ENCODE peak calls at places on chromosomes 16 and 17, in six cellular contexts. One of them, this sample, is unnamed.

GRCh38 chr16:56101480-56101879 is 89.8 kb upstream of the GNAO1 start:
- DNase-seq in brain microvascular endothelial cell: no peak
- DNase-seq in pancreas: no peak
- DNase-seq in neural crest cell: no peak
- DNase-seq in astrocyte of the cerebellum: no peak
- DNase-seq in AG10803: no peak
- DNase-seq in this sample: no peak

GRCh38 chr16:762049-762513 is 1.5 kb downstream of the MSLN start:
- DNase-seq in brain microvascular endothelial cell: no peak
- DNase-seq in pancreas: no peak
- DNase-seq in neural crest cell: no peak
- DNase-seq in astrocyte of the cerebellum: no peak
- DNase-seq in AG10803: no peak
- DNase-seq in this sample: no peak

GRCh38 chr17:49022391-49022941 is 25.3 kb downstream of the IGF2BP1 start:
- DNase-seq in brain microvascular endothelial cell: peak
- DNase-seq in pancreas: no peak
- DNase-seq in neural crest cell: no peak
- DNase-seq in astrocyte of the cerebellum: no peak
- DNase-seq in AG10803: peak
- DNase-seq in this sample: no peak

GRCh38 chr16:50297301-50298074 is 31.1 kb downstream of the ADCY7 start:
- DNase-seq in brain microvascular endothelial cell: no peak
- DNase-seq in pancreas: no peak
- DNase-seq in neural crest cell: no peak
- DNase-seq in astrocyte of the cerebellum: no peak
- DNase-seq in AG10803: no peak
- DNase-seq in this sample: no peak

GRCh38 chr16:56347166-56347565 is 78.2 kb downstream of the AMFR start:
- DNase-seq in brain microvascular endothelial cell: no peak
- DNase-seq in pancreas: no peak
- DNase-seq in neural crest cell: no peak
- DNase-seq in astrocyte of the cerebellum: no peak
- DNase-seq in AG10803: no peak
- DNase-seq in this sample: no peak

GRCh38 chr17:40121191-40121885 is 433 bp upstream of the MSL1 start:
- DNase-seq in brain microvascular endothelial cell: no peak
- DNase-seq in pancreas: peak
- DNase-seq in neural crest cell: peak
- DNase-seq in astrocyte of the cerebellum: no peak
- DNase-seq in AG10803: peak
- DNase-seq in this sample: no peak

GRCh38 chr17:74110467-74110866 is 93.0 kb upstream of the RPL38 start:
- DNase-seq in brain microvascular endothelial cell: no peak
- DNase-seq in pancreas: no peak
- DNase-seq in neural crest cell: peak
- DNase-seq in astrocyte of the cerebellum: no peak
- DNase-seq in AG10803: no peak
- DNase-seq in this sample: no peak

GRCh38 chr16:21272253-21272652 is 5.8 kb downstream of the CRYM start:
- DNase-seq in brain microvascular endothelial cell: no peak
- DNase-seq in pancreas: no peak
- DNase-seq in neural crest cell: no peak
- DNase-seq in astrocyte of the cerebellum: no peak
- DNase-seq in AG10803: no peak
- DNase-seq in this sample: no peak

GRCh38 chr17:35612924-35613521 is 25.9 kb downstream of the AP2B1 start:
- DNase-seq in brain microvascular endothelial cell: peak
- DNase-seq in pancreas: peak
- DNase-seq in neural crest cell: peak
- DNase-seq in astrocyte of the cerebellum: peak
- DNase-seq in AG10803: peak
- DNase-seq in this sample: no peak

GRCh38 chr16:46830417-46830901 is 521 bp downstream of the C16orf87 start:
- DNase-seq in brain microvascular endothelial cell: no peak
- DNase-seq in pancreas: no peak
- DNase-seq in neural crest cell: no peak
- DNase-seq in astrocyte of the cerebellum: no peak
- DNase-seq in AG10803: peak
- DNase-seq in this sample: no peak
- TF ChIP-seq CTCF in brain microvascular endothelial cell: no peak
- TF ChIP-seq CTCF in pancreas: no peak
- TF ChIP-seq CTCF in neural crest cell: no peak
- TF ChIP-seq CTCF in astrocyte of the cerebellum: no peak
- TF ChIP-seq CTCF in AG10803: no peak
- TF ChIP-seq CTCF in this sample: no peak

DNA sequence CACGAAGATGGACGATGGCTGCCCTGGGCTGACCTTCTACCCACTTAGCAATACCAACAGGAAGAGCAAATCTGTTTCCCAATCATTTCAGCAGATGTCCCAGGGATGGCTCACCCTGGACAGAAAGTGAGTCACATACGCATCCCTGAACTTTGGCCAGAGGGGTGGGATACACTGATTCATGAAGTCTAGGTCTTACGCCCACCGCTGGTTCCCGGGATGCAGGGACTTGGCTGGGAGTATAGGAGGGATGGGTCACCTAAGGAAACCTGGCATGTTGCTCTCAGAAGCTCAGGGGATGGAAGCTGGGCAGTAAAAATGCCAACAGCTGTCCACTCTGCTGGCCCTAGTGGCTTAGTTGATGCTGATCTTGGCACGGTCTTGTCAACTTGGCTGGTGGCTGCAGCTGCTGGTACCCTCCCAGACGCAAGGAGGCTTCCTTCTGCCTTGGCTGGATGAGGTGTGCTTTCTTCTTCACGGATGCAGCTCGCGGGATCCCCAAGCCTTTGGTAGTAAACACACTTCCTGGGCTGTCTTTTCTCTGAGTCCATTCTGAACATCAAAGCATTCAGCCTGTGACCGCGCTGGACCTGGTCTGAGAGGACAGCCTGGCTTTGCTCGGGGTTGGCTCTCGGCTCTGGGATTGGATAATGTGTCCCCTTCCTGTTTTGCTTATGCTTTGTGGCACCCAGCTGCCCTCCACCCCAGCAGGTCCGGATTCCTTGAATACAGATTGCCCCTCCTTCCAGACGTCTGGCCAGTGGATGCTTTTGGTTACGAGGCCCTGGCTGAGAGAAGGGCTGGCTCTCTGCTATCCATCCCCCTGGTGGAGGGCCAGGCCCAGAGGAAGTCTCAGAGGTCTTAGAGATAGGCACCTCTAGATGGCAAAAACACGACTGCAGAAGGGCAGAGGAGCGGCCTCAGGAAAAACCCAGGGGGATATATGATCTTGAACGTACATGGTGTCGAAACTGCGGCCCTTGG is 71.5 kb downstream of the RAP1GAP2 start:
- DNase-seq in brain microvascular endothelial cell: peak
- DNase-seq in pancreas: peak
- DNase-seq in neural crest cell: no peak
- DNase-seq in astrocyte of the cerebellum: no peak
- DNase-seq in AG10803: peak
- DNase-seq in this sample: no peak
- TF ChIP-seq CTCF in brain microvascular endothelial cell: peak
- TF ChIP-seq CTCF in pancreas: no peak
- TF ChIP-seq CTCF in neural crest cell: peak
- TF ChIP-seq CTCF in astrocyte of the cerebellum: peak
- TF ChIP-seq CTCF in AG10803: no peak
- TF ChIP-seq CTCF in this sample: no peak

DNA sequence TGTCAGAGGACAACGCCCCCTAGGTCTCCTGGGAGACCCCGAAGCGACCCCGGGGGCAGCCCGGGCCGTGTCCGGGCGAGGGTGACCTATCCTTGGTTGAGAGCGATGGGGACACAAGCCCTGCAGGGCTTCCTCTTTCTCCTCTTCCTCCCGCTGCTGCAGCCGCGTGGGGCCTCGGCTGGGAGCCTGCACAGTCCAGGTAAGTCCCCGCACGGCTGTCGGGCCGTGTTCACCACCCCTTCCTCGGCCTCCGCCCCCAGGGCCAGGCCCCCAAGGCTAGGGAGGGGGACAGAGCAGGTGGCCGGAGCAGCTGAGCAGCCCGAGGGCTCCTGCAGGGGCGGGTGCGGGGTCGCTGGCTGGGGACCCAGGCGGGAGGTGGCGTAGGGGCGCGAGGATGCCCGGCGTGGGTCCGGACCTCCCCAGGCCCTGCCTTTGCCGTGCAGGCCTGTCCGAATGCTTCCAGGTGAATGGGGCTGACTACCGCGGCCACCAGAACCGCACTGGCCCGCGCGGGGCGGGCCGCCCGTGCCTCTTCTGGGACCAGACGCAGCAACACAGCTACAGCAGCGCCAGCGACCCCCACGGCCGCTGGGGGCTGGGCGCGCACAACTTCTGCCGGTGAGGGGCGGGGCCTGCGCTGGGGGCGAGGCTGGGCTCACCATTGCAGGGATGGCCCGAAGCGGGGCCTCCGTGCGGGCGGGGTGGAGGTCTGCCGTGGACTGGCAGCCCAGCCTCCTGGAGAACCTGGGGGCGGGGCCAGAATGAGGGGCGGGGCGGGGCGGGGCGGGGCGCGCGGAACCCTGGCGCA is 545 bp downstream of the KREMEN2 start:
- DNase-seq in brain microvascular endothelial cell: no peak
- DNase-seq in pancreas: peak
- DNase-seq in neural crest cell: peak
- DNase-seq in astrocyte of the cerebellum: no peak
- DNase-seq in AG10803: no peak
- DNase-seq in this sample: peak
- TF ChIP-seq CTCF in brain microvascular endothelial cell: no peak
- TF ChIP-seq CTCF in pancreas: no peak
- TF ChIP-seq CTCF in neural crest cell: peak
- TF ChIP-seq CTCF in astrocyte of the cerebellum: no peak
- TF ChIP-seq CTCF in AG10803: no peak
- TF ChIP-seq CTCF in this sample: no peak

GRCh38 chr17:81324177-81324905 is 29.2 kb upstream of the SLC38A10 start:
- DNase-seq in brain microvascular endothelial cell: no peak
- DNase-seq in pancreas: no peak
- DNase-seq in neural crest cell: no peak
- DNase-seq in astrocyte of the cerebellum: no peak
- DNase-seq in AG10803: no peak
- DNase-seq in this sample: no peak

GRCh38 chr17:81323411-81323868 is 28.3 kb upstream of the SLC38A10 start:
- DNase-seq in brain microvascular endothelial cell: no peak
- DNase-seq in pancreas: no peak
- DNase-seq in neural crest cell: no peak
- DNase-seq in astrocyte of the cerebellum: no peak
- DNase-seq in AG10803: peak
- DNase-seq in this sample: no peak

GRCh38 chr17:81325057-81325973 is 30.2 kb upstream of the SLC38A10 start:
- DNase-seq in brain microvascular endothelial cell: no peak
- DNase-seq in pancreas: no peak
- DNase-seq in neural crest cell: no peak
- DNase-seq in astrocyte of the cerebellum: no peak
- DNase-seq in AG10803: no peak
- DNase-seq in this sample: no peak

GRCh38 chr17:81323083-81323369 is 27.9 kb upstream of the SLC38A10 start:
- DNase-seq in brain microvascular endothelial cell: no peak
- DNase-seq in pancreas: no peak
- DNase-seq in neural crest cell: no peak
- DNase-seq in astrocyte of the cerebellum: no peak
- DNase-seq in AG10803: no peak
- DNase-seq in this sample: no peak

GRCh38 chr17:81322271-81323082 is 27.4 kb upstream of the SLC38A10 start:
- DNase-seq in brain microvascular endothelial cell: no peak
- DNase-seq in pancreas: peak
- DNase-seq in neural crest cell: no peak
- DNase-seq in astrocyte of the cerebellum: no peak
- DNase-seq in AG10803: peak
- DNase-seq in this sample: no peak
- TF ChIP-seq CTCF in brain microvascular endothelial cell: peak
- TF ChIP-seq CTCF in pancreas: no peak
- TF ChIP-seq CTCF in neural crest cell: no peak
- TF ChIP-seq CTCF in astrocyte of the cerebellum: peak
- TF ChIP-seq CTCF in AG10803: peak
- TF ChIP-seq CTCF in this sample: no peak

GRCh38 chr17:6701719-6702118 is 11.4 kb downstream of the SLC13A5 start:
- DNase-seq in brain microvascular endothelial cell: peak
- DNase-seq in pancreas: no peak
- DNase-seq in neural crest cell: peak
- DNase-seq in astrocyte of the cerebellum: no peak
- DNase-seq in AG10803: no peak
- DNase-seq in this sample: no peak
- TF ChIP-seq CTCF in brain microvascular endothelial cell: peak
- TF ChIP-seq CTCF in pancreas: no peak
- TF ChIP-seq CTCF in neural crest cell: peak
- TF ChIP-seq CTCF in astrocyte of the cerebellum: peak
- TF ChIP-seq CTCF in AG10803: peak
- TF ChIP-seq CTCF in this sample: no peak

This sample was measured in natural killer cell.